ENCODE peak calls at places on chromosome 12, in ten cellular contexts. One of them, this sample, is unnamed.

GRCh38 chr12:32558941-32559340 is 120.2 kb upstream of the DNM1L start:
- DNase-seq in cardiac muscle cell: no peak
- DNase-seq in foreskin fibroblast: peak
- DNase-seq in neural crest cell: no peak
- DNase-seq in AG09319: peak
- DNase-seq in fibroblast of mammary gland: peak
- DNase-seq in CD4-positive, alpha-beta T cell: no peak
- DNase-seq in Peyer's patch: no peak
- DNase-seq in lung: no peak
- DNase-seq in GM20000: peak
- DNase-seq in this sample: no peak

GRCh38 chr12:85322715-85323114 is 42.7 kb downstream of the ALX1 start:
- DNase-seq in cardiac muscle cell: peak
- DNase-seq in foreskin fibroblast: peak
- DNase-seq in neural crest cell: no peak
- DNase-seq in AG09319: no peak
- DNase-seq in fibroblast of mammary gland: no peak
- DNase-seq in CD4-positive, alpha-beta T cell: no peak
- DNase-seq in Peyer's patch: no peak
- DNase-seq in lung: no peak
- DNase-seq in GM20000: peak
- DNase-seq in this sample: no peak

GRCh38 chr12:73798523-73798922 is 739.1 kb upstream of the ATXN7L3B start:
- DNase-seq in cardiac muscle cell: no peak
- DNase-seq in foreskin fibroblast: no peak
- DNase-seq in neural crest cell: no peak
- DNase-seq in AG09319: no peak
- DNase-seq in fibroblast of mammary gland: no peak
- DNase-seq in CD4-positive, alpha-beta T cell: no peak
- DNase-seq in Peyer's patch: no peak
- DNase-seq in lung: no peak
- DNase-seq in GM20000: no peak
- DNase-seq in this sample: no peak

GRCh38 chr12:68609955-68610434 is 704 bp upstream of the RAP1B start:
- DNase-seq in cardiac muscle cell: peak
- DNase-seq in foreskin fibroblast: no peak
- DNase-seq in neural crest cell: no peak
- DNase-seq in AG09319: no peak
- DNase-seq in fibroblast of mammary gland: peak
- DNase-seq in CD4-positive, alpha-beta T cell: no peak
- DNase-seq in Peyer's patch: no peak
- DNase-seq in lung: no peak
- DNase-seq in GM20000: no peak
- DNase-seq in this sample: no peak

GRCh38 chr12:49336645-49337584 is at the start of gene C1QL4:
- DNase-seq in cardiac muscle cell: peak
- DNase-seq in foreskin fibroblast: peak
- DNase-seq in neural crest cell: peak
- DNase-seq in AG09319: no peak
- DNase-seq in fibroblast of mammary gland: peak
- DNase-seq in CD4-positive, alpha-beta T cell: peak
- DNase-seq in Peyer's patch: peak
- DNase-seq in lung: peak
- DNase-seq in GM20000: peak
- DNase-seq in this sample: no peak

GRCh38 chr12:53052419-53053222 is 2.8 kb downstream of the TNS2 start:
- DNase-seq in cardiac muscle cell: no peak
- DNase-seq in foreskin fibroblast: peak
- DNase-seq in neural crest cell: no peak
- DNase-seq in AG09319: no peak
- DNase-seq in fibroblast of mammary gland: peak
- DNase-seq in CD4-positive, alpha-beta T cell: no peak
- DNase-seq in Peyer's patch: peak
- DNase-seq in lung: peak
- DNase-seq in GM20000: no peak
- DNase-seq in this sample: no peak

GRCh38 chr12:75480469-75480949 is at the start of gene GLIPR1:
- DNase-seq in cardiac muscle cell: no peak
- DNase-seq in foreskin fibroblast: peak
- DNase-seq in neural crest cell: peak
- DNase-seq in AG09319: peak
- DNase-seq in fibroblast of mammary gland: peak
- DNase-seq in CD4-positive, alpha-beta T cell: peak
- DNase-seq in Peyer's patch: peak
- DNase-seq in lung: peak
- DNase-seq in GM20000: peak
- DNase-seq in this sample: peak

GRCh38 chr12:116370886-116371580 is 93.5 kb upstream of the MED13L start:
- DNase-seq in cardiac muscle cell: no peak
- DNase-seq in foreskin fibroblast: peak
- DNase-seq in neural crest cell: no peak
- DNase-seq in AG09319: no peak
- DNase-seq in fibroblast of mammary gland: no peak
- DNase-seq in CD4-positive, alpha-beta T cell: no peak
- DNase-seq in Peyer's patch: no peak
- DNase-seq in lung: no peak
- DNase-seq in GM20000: no peak
- DNase-seq in this sample: no peak

GRCh38 chr12:4997939-4998338 is 45.7 kb upstream of the KCNA5 start:
- DNase-seq in cardiac muscle cell: no peak
- DNase-seq in foreskin fibroblast: peak
- DNase-seq in neural crest cell: no peak
- DNase-seq in AG09319: peak
- DNase-seq in fibroblast of mammary gland: peak
- DNase-seq in CD4-positive, alpha-beta T cell: no peak
- DNase-seq in Peyer's patch: no peak
- DNase-seq in lung: no peak
- DNase-seq in GM20000: no peak
- DNase-seq in this sample: peak

GRCh38 chr12:95605087-95605486 is 53.8 kb upstream of the USP44 start:
- DNase-seq in cardiac muscle cell: no peak
- DNase-seq in foreskin fibroblast: peak
- DNase-seq in neural crest cell: no peak
- DNase-seq in AG09319: no peak
- DNase-seq in fibroblast of mammary gland: peak
- DNase-seq in CD4-positive, alpha-beta T cell: no peak
- DNase-seq in Peyer's patch: no peak
- DNase-seq in lung: no peak
- DNase-seq in GM20000: no peak
- DNase-seq in this sample: no peak

GRCh38 chr12:6603095-6603567 is 4.0 kb downstream of the CHD4 start:
- DNase-seq in cardiac muscle cell: peak
- DNase-seq in foreskin fibroblast: peak
- DNase-seq in neural crest cell: no peak
- DNase-seq in AG09319: no peak
- DNase-seq in fibroblast of mammary gland: peak
- DNase-seq in CD4-positive, alpha-beta T cell: peak
- DNase-seq in Peyer's patch: peak
- DNase-seq in lung: no peak
- DNase-seq in GM20000: no peak
- DNase-seq in this sample: no peak

GRCh38 chr12:52050116-52050770 is 999 bp upstream of the NR4A1 start:
- DNase-seq in cardiac muscle cell: no peak
- DNase-seq in foreskin fibroblast: no peak
- DNase-seq in neural crest cell: peak
- DNase-seq in AG09319: no peak
- DNase-seq in fibroblast of mammary gland: peak
- DNase-seq in CD4-positive, alpha-beta T cell: no peak
- DNase-seq in Peyer's patch: no peak
- DNase-seq in lung: no peak
- DNase-seq in GM20000: no peak
- DNase-seq in this sample: no peak

GRCh38 chr12:87756111-87756510 is 273.1 kb downstream of the C12orf50 start:
- DNase-seq in cardiac muscle cell: no peak
- DNase-seq in foreskin fibroblast: peak
- DNase-seq in neural crest cell: no peak
- DNase-seq in AG09319: peak
- DNase-seq in fibroblast of mammary gland: peak
- DNase-seq in CD4-positive, alpha-beta T cell: no peak
- DNase-seq in Peyer's patch: no peak
- DNase-seq in lung: no peak
- DNase-seq in GM20000: no peak
- DNase-seq in this sample: peak

GRCh38 chr12:56601503-56601902 is 28.6 kb downstream of the BAZ2A start:
- DNase-seq in cardiac muscle cell: peak
- DNase-seq in foreskin fibroblast: no peak
- DNase-seq in neural crest cell: no peak
- DNase-seq in AG09319: no peak
- DNase-seq in fibroblast of mammary gland: no peak
- DNase-seq in CD4-positive, alpha-beta T cell: peak
- DNase-seq in Peyer's patch: no peak
- DNase-seq in lung: no peak
- DNase-seq in GM20000: peak
- DNase-seq in this sample: no peak

GRCh38 chr12:96371787-96372699 is 28.2 kb downstream of the CDK17 start:
- DNase-seq in cardiac muscle cell: no peak
- DNase-seq in foreskin fibroblast: no peak
- DNase-seq in neural crest cell: no peak
- DNase-seq in AG09319: no peak
- DNase-seq in fibroblast of mammary gland: no peak
- DNase-seq in CD4-positive, alpha-beta T cell: no peak
- DNase-seq in Peyer's patch: no peak
- DNase-seq in lung: no peak
- DNase-seq in GM20000: no peak
- DNase-seq in this sample: no peak

GRCh38 chr12:40668095-40668494 is 24.1 kb upstream of the CNTN1 start:
- DNase-seq in cardiac muscle cell: no peak
- DNase-seq in foreskin fibroblast: no peak
- DNase-seq in neural crest cell: no peak
- DNase-seq in AG09319: no peak
- DNase-seq in fibroblast of mammary gland: no peak
- DNase-seq in CD4-positive, alpha-beta T cell: no peak
- DNase-seq in Peyer's patch: no peak
- DNase-seq in lung: no peak
- DNase-seq in GM20000: no peak
- DNase-seq in this sample: no peak
- TF ChIP-seq CTCF in cardiac muscle cell: no peak
- TF ChIP-seq CTCF in foreskin fibroblast: no peak
- TF ChIP-seq CTCF in neural crest cell: no peak
- TF ChIP-seq CTCF in AG09319: no peak
- TF ChIP-seq CTCF in fibroblast of mammary gland: no peak
- TF ChIP-seq CTCF in CD4-positive, alpha-beta T cell: no peak
- TF ChIP-seq CTCF in Peyer's patch: no peak
- TF ChIP-seq CTCF in lung: no peak
- TF ChIP-seq CTCF in GM20000: no peak
- TF ChIP-seq CTCF in this sample: no peak

DNA sequence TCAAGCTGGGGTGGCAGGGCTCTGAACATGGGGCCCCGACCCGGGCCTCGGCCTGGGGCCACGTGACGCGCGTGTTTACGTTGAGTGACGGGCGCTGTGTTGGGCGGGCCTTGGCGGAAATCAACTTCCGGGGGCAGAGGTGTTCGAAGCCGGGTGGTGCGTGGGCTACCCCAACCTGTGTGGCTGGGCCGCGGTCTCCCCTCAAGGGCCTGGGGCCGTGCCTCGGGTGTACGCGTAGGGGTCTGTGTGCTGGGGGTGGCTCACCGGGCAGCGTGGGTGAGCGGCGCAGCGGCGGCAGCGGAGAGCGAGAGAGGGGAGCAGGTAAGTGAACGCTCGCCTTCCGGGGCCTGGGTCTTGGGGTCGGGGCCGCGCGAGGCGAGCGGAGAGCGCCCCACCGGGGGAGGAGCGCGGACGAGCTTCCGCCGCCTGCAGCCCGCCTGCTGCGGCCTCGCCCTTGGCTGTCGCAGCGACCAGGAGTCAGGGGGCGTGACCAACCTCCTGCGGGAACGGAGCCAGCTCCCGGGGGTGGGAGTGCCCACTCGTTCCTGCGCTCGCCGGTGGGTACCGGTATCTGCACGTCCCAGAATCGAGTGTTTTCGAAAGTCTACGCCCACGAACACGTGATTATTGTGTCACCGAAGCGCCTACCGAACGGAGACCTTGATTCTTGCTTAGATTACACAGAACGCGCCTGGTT is at the start of gene CCDC91:
- DNase-seq in cardiac muscle cell: peak
- DNase-seq in foreskin fibroblast: peak
- DNase-seq in neural crest cell: peak
- DNase-seq in AG09319: peak
- DNase-seq in fibroblast of mammary gland: peak
- DNase-seq in CD4-positive, alpha-beta T cell: peak
- DNase-seq in Peyer's patch: peak
- DNase-seq in lung: peak
- DNase-seq in GM20000: peak
- DNase-seq in this sample: peak
- TF ChIP-seq CTCF in cardiac muscle cell: no peak
- TF ChIP-seq CTCF in foreskin fibroblast: no peak
- TF ChIP-seq CTCF in neural crest cell: no peak
- TF ChIP-seq CTCF in AG09319: no peak
- TF ChIP-seq CTCF in fibroblast of mammary gland: no peak
- TF ChIP-seq CTCF in CD4-positive, alpha-beta T cell: no peak
- TF ChIP-seq CTCF in Peyer's patch: no peak
- TF ChIP-seq CTCF in lung: no peak
- TF ChIP-seq CTCF in GM20000: no peak
- TF ChIP-seq CTCF in this sample: no peak

DNA sequence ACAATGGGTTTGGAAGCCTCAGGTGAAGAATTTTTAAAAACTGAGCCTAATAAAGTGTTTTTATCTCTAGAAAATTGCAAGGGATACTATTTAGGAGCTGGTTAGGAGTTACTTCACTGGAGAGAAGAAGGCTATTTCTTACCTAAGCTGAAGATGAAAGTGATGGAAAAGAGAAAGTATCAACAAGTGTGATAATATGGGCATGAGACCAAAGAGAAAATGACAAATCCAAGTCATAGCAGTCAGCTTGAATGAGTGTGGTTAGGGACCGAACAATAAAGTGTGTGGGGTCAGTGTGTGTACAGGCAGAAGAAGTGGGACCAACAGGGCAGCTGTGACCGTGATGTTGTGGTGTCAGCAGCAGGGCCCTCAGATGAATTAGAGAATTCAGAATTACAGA is 24.2 kb upstream of the ADAMTS20 start:
- DNase-seq in cardiac muscle cell: no peak
- DNase-seq in foreskin fibroblast: no peak
- DNase-seq in neural crest cell: no peak
- DNase-seq in AG09319: no peak
- DNase-seq in fibroblast of mammary gland: no peak
- DNase-seq in CD4-positive, alpha-beta T cell: no peak
- DNase-seq in Peyer's patch: no peak
- DNase-seq in lung: no peak
- DNase-seq in GM20000: no peak
- DNase-seq in this sample: no peak
- TF ChIP-seq CTCF in cardiac muscle cell: no peak
- TF ChIP-seq CTCF in foreskin fibroblast: no peak
- TF ChIP-seq CTCF in neural crest cell: no peak
- TF ChIP-seq CTCF in AG09319: no peak
- TF ChIP-seq CTCF in fibroblast of mammary gland: no peak
- TF ChIP-seq CTCF in CD4-positive, alpha-beta T cell: no peak
- TF ChIP-seq CTCF in Peyer's patch: no peak
- TF ChIP-seq CTCF in lung: no peak
- TF ChIP-seq CTCF in GM20000: no peak
- TF ChIP-seq CTCF in this sample: no peak

DNA sequence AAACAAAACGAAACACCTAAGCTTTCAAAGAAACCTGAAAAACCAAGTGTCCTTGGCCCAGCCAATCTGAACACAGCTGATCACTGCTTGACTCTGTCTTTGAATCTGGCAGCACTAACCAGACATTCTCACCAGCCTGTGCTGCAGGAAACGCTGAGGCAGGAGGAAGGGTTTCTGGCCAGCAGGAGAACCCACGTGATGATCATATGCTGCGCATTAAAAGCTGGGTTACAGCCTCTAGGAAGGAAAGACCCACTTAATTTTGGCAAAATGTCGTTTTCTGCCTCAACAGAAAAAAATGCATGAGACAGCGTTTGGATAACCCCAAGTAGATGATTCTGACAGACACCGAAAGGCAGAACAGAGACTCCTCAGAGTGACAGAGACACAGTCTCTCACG is 9.8 kb downstream of the APPL2 start:
- DNase-seq in cardiac muscle cell: no peak
- DNase-seq in foreskin fibroblast: peak
- DNase-seq in neural crest cell: no peak
- DNase-seq in AG09319: peak
- DNase-seq in fibroblast of mammary gland: peak
- DNase-seq in CD4-positive, alpha-beta T cell: no peak
- DNase-seq in Peyer's patch: peak
- DNase-seq in lung: no peak
- DNase-seq in GM20000: peak
- DNase-seq in this sample: peak
- TF ChIP-seq CTCF in cardiac muscle cell: no peak
- TF ChIP-seq CTCF in foreskin fibroblast: no peak
- TF ChIP-seq CTCF in neural crest cell: no peak
- TF ChIP-seq CTCF in AG09319: no peak
- TF ChIP-seq CTCF in fibroblast of mammary gland: no peak
- TF ChIP-seq CTCF in CD4-positive, alpha-beta T cell: no peak
- TF ChIP-seq CTCF in Peyer's patch: no peak
- TF ChIP-seq CTCF in lung: no peak
- TF ChIP-seq CTCF in GM20000: no peak
- TF ChIP-seq CTCF in this sample: peak